ENCODE peak calls at places on chromosome 19, in ten cellular contexts. N is aorta; H is uterus; D is CD8-positive, alpha-beta memory T cell; F is body of pancreas; A is effector memory CD4-positive, alpha-beta T cell; W is IMR-90; O is Peyer's patch; M is mucosa of descending colon; T is left lung. Y is an unnamed sample. For H3K9me3 and H3K4me1, the result is how much of the 10 kb centered on the place peaks cover.

GRCh38 chr19:49863935-49864320 is 3.4 kb downstream of the PNKP start:
- DNase-seq in A (no peak), O (peak), T (peak), W (no peak), F (no peak), N (peak), D (no peak), M (no peak), H (no peak), Y (no peak)

GRCh38 chr19:35327642-35328041 is 1.3 kb upstream of the CD22 start:
- DNase-seq in M (no peak), W (no peak), D (no peak), N (no peak), T (peak), A (no peak), O (no peak), H (no peak), F (no peak), Y (no peak)

GRCh38 chr19:51448011-51448744 is 10.1 kb downstream of the SIGLEC8 start:
- DNase-seq in O (no peak), D (no peak), H (no peak), N (no peak), T (no peak), W (no peak), F (no peak), A (no peak), M (no peak), Y (no peak)

GRCh38 chr19:955803-956746 is 28.1 kb upstream of the WDR18 start:
- DNase-seq in O (no peak), M (no peak), F (peak), N (no peak), T (peak), A (no peak), D (no peak), W (no peak), H (no peak), Y (no peak)

GRCh38 chr19:29528946-29529645 is 3.3 kb downstream of the VSTM2B start:
- DNase-seq in F (no peak), O (peak), W (no peak), N (peak), M (no peak), A (no peak), H (no peak), D (peak), T (no peak), Y (no peak)

GRCh38 chr19:29311391-29311790 is 98.4 kb upstream of the UQCRFS1 start:
- DNase-seq in F (no peak), A (no peak), D (no peak), N (no peak), O (no peak), T (no peak), W (no peak), H (no peak), M (no peak), Y (no peak)

GRCh38 chr19:4066176-4066606 is 508 bp downstream of the ZBTB7A start:
- DNase-seq in H (no peak), O (peak), T (peak), F (no peak), W (no peak), N (peak), M (peak), D (peak), A (no peak), Y (peak)

GRCh38 chr19:3699071-3699740 is 1.1 kb downstream of the PIP5K1C start:
- DNase-seq in M (peak), T (peak), H (peak), A (no peak), W (peak), O (no peak), D (no peak), F (peak), N (peak), Y (peak)

GRCh38 chr19:8308891-8309291 is 733 bp upstream of the CD320 start:
- DNase-seq in D (peak), M (peak), W (no peak), N (peak), T (peak), A (no peak), F (peak), O (no peak), H (peak), Y (peak)

GRCh38 chr19:55289117-55289796 is 5.5 kb downstream of the BRSK1 start:
- DNase-seq in A (no peak), T (no peak), F (no peak), O (no peak), W (no peak), M (no peak), N (no peak), H (no peak), D (no peak), Y (no peak)

GRCh38 chr19:5172859-5173577 is 167.6 kb downstream of the PTPRS start:
- DNase-seq in N (no peak), F (no peak), O (no peak), W (peak), M (no peak), D (no peak), H (no peak), A (no peak), T (no peak), Y (no peak)

GRCh38 chr19:55504981-55505380 is 16.7 kb downstream of the SSC5D start:
- DNase-seq in O (no peak), M (no peak), T (no peak), W (no peak), A (no peak), N (no peak), F (no peak), D (no peak), H (no peak), Y (no peak)

DNA sequence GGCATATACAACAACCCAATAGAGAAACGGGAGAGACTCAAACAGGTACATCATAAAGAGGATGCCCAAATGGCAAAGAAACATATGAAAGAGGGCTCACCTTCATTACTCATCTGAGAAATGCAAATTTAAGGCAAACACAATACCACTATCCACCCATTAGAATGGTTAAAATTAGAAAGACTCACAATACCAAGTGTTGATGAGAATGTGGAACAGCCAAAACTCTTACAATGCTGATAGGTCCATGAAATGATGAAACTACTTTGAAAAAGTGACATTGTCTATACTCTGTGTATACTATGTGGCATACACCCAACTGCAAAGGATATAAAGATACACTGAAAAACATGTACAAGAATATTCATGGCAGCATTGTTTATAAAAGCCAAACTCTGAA is 96.2 kb upstream of the TSHZ3 start:
- DNase-seq in N (no peak), A (no peak), H (no peak), M (no peak), F (no peak), T (no peak), W (no peak), O (no peak), D (no peak), Y (no peak)
- H3K9me3 ChIP-seq in N (under half), A (under half), H (under half), M (under half), F (under half), T (under half), W (under half), O (under half), D (under half), Y (under half)

DNA sequence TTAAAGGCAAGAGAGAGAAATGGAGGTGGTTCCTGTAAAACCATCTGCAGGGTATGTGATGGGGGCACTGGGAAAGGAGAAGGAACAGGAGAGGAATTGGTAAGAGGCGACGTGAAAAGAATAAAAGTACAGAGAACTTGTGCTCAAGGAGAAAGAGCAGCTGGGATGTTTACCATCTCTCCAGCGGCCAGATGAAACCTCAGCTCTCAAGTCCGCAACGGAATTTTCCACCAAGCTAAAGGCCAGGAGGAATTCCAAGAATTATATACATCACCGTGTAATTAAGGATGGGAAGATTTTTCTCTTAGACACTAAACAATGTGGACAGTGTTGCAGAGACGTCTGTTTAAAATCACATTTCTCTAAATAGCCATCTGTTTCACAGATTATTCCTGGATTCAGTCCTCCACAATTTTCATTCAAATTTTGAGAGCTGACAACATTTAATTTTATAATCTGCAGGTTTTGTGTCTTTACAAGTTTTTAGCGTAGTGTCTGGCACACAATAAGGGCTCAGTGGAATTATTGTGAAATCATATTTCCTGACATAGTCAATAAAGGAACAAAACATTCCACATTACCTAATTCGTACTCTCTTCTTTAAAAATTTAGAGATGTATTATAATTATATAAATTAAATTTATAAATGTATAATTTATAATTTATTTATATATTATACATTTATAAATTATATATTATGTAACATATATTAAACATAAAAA is 23.0 kb upstream of the USP29 start:
- DNase-seq in M (no peak), F (no peak), A (no peak), N (no peak), W (no peak), O (no peak), T (no peak), H (no peak), D (no peak), Y (no peak)
- H3K4me1 ChIP-seq in M (under half), F (under half), A (under half), N (under half), W (under half), O (under half), T (under half), H (under half), D (under half), Y (under half)

DNA sequence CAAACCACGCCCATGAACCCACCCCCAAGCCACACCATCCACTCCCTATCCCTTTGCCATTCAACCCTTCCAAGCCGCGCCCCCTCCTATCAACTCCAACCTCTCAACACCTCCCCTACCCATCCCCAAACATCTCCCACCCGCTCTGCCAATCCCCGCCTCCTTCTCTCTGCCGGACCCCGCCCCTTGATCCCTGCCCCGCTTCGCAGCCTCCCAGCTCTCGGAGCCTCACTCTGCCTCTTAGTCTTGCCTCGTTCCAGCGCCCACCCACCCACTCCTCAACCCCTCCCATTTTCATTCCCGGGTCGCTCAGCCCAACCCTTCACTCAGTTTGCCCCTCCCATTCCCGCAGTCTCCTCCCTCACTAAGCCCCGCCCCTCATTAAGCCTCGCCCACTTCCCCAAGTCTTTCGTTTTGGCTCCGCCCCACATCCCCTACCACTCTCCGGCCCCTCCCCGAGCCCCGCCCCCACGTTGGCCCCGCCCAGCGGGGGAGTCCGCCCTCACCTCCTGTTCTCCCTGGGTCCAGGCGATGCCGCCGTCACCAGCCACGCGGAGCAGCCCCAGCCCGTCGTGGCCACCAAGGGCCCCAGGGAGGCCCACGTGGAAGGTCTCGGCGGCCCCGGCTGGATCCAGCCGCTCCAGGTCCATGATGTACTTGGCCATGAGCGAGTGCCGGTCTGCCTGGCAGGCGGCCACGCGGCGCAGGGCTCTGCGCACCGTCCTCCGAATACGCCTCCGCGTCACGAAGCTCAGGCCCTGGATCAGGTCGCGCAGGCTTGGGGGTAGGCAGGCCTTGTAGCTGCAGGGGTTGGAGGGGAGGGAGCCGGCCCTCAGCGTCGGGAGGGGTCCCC is 5.7 kb downstream of the JAK3 start:
- DNase-seq in D (no peak), M (peak), H (peak), W (peak), A (peak), O (peak), T (no peak), N (peak), F (peak), Y (peak)
- H3K4me3 ChIP-seq in D (no peak), M (no peak), H (no peak), W (peak), A (no peak), O (peak), T (no peak), N (no peak), F (no peak), Y (peak)

GRCh38 chr19:43906774-43907173 is 28.3 kb downstream of the ZNF45 start:
- DNase-seq in A (no peak), M (no peak), D (no peak), O (no peak), F (no peak), H (no peak), N (no peak), W (no peak), T (no peak), Y (no peak)
- H3K9me3 ChIP-seq in A (under half), M (half or more), D (under half), O (under half), F (under half), H (under half), N (under half), W (under half), T (half or more), Y (half or more)